ENCODE peak calls at places on chromosomes 16 and 17, in four cellular contexts. Q, X, F and B are unnamed samples.

GRCh38 chr17:2181206-2181983 is 122.2 kb downstream of the SMG6 start:
- DNase-seq in Q (no peak), X (no peak), F (no peak), B (no peak)

GRCh38 chr17:43665387-43666101 is 3.8 kb upstream of the MEOX1 start:
- DNase-seq in Q (no peak), X (no peak), F (peak), B (no peak)

GRCh38 chr16:71287903-71288302 is 1.3 kb downstream of the CMTR2 start:
- DNase-seq in Q (no peak), X (no peak), F (no peak), B (no peak)

GRCh38 chr16:50591800-50592771 is 43.9 kb downstream of the NKD1 start:
- DNase-seq in Q (peak), X (no peak), F (no peak), B (no peak)

GRCh38 chr17:60435244-60436170 is 13.2 kb downstream of the CHCT1 start:
- DNase-seq in Q (peak), X (peak), F (peak), B (peak)

GRCh38 chr16:19138601-19139000 is 24.8 kb downstream of the ITPRIPL2 start:
- DNase-seq in Q (peak), X (no peak), F (no peak), B (peak)

GRCh38 chr16:27402964-27403600 is 1.1 kb downstream of the IL21R start:
- DNase-seq in Q (no peak), X (no peak), F (no peak), B (no peak)

GRCh38 chr16:14452066-14452465 is 178.0 kb downstream of the PARN start:
- DNase-seq in Q (no peak), X (no peak), F (no peak), B (no peak)

GRCh38 chr16:57479422-57480126 is 6.7 kb downstream of the DOK4 start:
- DNase-seq in Q (peak), X (no peak), F (peak), B (peak)

GRCh38 chr17:58710948-58711552 is 18.6 kb downstream of the RAD51C start:
- DNase-seq in Q (peak), X (no peak), F (peak), B (peak)

GRCh38 chr17:1810450-1811103 is 19.1 kb downstream of the SMYD4 start:
- DNase-seq in Q (no peak), X (no peak), F (peak), B (no peak)

GRCh38 chr16:81469710-81470481 is 25.3 kb downstream of the CMIP start:
- DNase-seq in Q (no peak), X (peak), F (no peak), B (no peak)

GRCh38 chr16:80746231-80746630 is 58.2 kb downstream of the CDYL2 start:
- DNase-seq in Q (no peak), X (no peak), F (no peak), B (no peak)

GRCh38 chr16:7404217-7404616 is 71.6 kb downstream of the RBFOX1 start:
- DNase-seq in Q (no peak), X (no peak), F (no peak), B (no peak)

GRCh38 chr16:23391381-23392222 is 61.4 kb downstream of the COG7 start:
- DNase-seq in Q (no peak), X (no peak), F (no peak), B (no peak)

GRCh38 chr17:69060835-69061234 is at the start of gene ABCA9:
- DNase-seq in Q (no peak), X (no peak), F (no peak), B (no peak)

GRCh38 chr17:76948301-76948700 is 80.1 kb downstream of the MGAT5B start:
- DNase-seq in Q (no peak), X (no peak), F (no peak), B (no peak)

GRCh38 chr17:27741361-27741861 is 58.9 kb downstream of the NOS2 start:
- DNase-seq in Q (no peak), X (no peak), F (no peak), B (no peak)

GRCh38 chr17:61619493-61619892 is 28.5 kb upstream of the NACA2 start:
- DNase-seq in Q (no peak), X (no peak), F (no peak), B (no peak)

GRCh38 chr16:56878455-56878854 is 13.4 kb downstream of the SLC12A3 start:
- DNase-seq in Q (no peak), X (no peak), F (no peak), B (no peak)

GRCh38 chr17:58455491-58455890 is 32.7 kb downstream of the HSF5 start:
- DNase-seq in Q (no peak), X (no peak), F (no peak), B (no peak)

GRCh38 chr17:82193520-82194236 is 19.0 kb downstream of the CCDC57 start:
- DNase-seq in Q (peak), X (no peak), F (no peak), B (no peak)

GRCh38 chr17:76540381-76541300 is 797 bp downstream of the PRCD start:
- DNase-seq in Q (peak), X (no peak), F (peak), B (peak)

GRCh38 chr17:68452724-68453290 is 4.5 kb downstream of the WIPI1 start:
- DNase-seq in Q (no peak), X (no peak), F (no peak), B (no peak)

GRCh38 chr17:80559688-80560290 is 15.2 kb downstream of the RPTOR start:
- DNase-seq in Q (no peak), X (no peak), F (no peak), B (no peak)

GRCh38 chr16:78458588-78458987 is 359.1 kb downstream of the WWOX start:
- DNase-seq in Q (no peak), X (no peak), F (peak), B (no peak)

GRCh38 chr17:60641810-60642220 is 35.8 kb upstream of the BCAS3 start:
- DNase-seq in Q (peak), X (no peak), F (peak), B (peak)

GRCh38 chr16:70294385-70295029 is 4.5 kb upstream of the DDX19B start:
- DNase-seq in Q (no peak), X (no peak), F (no peak), B (no peak)

GRCh38 chr17:16135461-16135860 is 79.9 kb downstream of the NCOR1 start:
- DNase-seq in Q (no peak), X (no peak), F (no peak), B (no peak)

GRCh38 chr16:66476328-66477027 is 49.4 kb downstream of the BEAN1 start:
- DNase-seq in Q (peak), X (no peak), F (no peak), B (peak)

GRCh38 chr17:77428901-77429734 is 288.3 kb downstream of the SEC14L1 start:
- DNase-seq in Q (peak), X (no peak), F (no peak), B (no peak)

GRCh38 chr17:77948690-77949114 is 9.8 kb upstream of the TNRC6C start:
- DNase-seq in Q (peak), X (no peak), F (peak), B (peak)

GRCh38 chr17:75517277-75517865 is 1.0 kb downstream of the TSEN54 start:
- DNase-seq in Q (peak), X (no peak), F (no peak), B (no peak)

GRCh38 chr17:75516255-75516618 is at the start of gene TSEN54:
- DNase-seq in Q (peak), X (peak), F (peak), B (peak)

GRCh38 chr17:75515523-75516254 is at the start of gene CASKIN2:
- DNase-seq in Q (peak), X (peak), F (peak), B (peak)

GRCh38 chr17:75518201-75518600 is 1.9 kb downstream of the TSEN54 start:
- DNase-seq in Q (no peak), X (peak), F (no peak), B (no peak)

GRCh38 chr17:75516619-75517276 is 420 bp downstream of the TSEN54 start:
- DNase-seq in Q (no peak), X (no peak), F (no peak), B (peak)
- TF ChIP-seq FOXM1 in Q (no peak), X (no peak), F (no peak), B (no peak)

GRCh38 chr17:520447-521167 is 168.0 kb upstream of the RPH3AL start:
- DNase-seq in Q (peak), X (no peak), F (no peak), B (no peak)
- TF ChIP-seq FOXM1 in Q (no peak), X (no peak), F (no peak), B (no peak)

GRCh38 chr17:7972131-7972785 is 30.2 kb upstream of the GUCY2D start:
- DNase-seq in Q (no peak), X (no peak), F (no peak), B (no peak)
- TF ChIP-seq FOXM1 in Q (no peak), X (no peak), F (no peak), B (no peak)

GRCh38 chr17:41792835-41793748 is 6.6 kb upstream of the JUP start:
- DNase-seq in Q (peak), X (no peak), F (peak), B (no peak)
- TF ChIP-seq FOXM1 in Q (no peak), X (no peak), F (no peak), B (no peak)

GRCh38 chr17:19508327-19508867 is 25.3 kb upstream of the SLC47A1 start:
- DNase-seq in Q (peak), X (no peak), F (no peak), B (peak)
- TF ChIP-seq FOXM1 in Q (no peak), X (no peak), F (no peak), B (no peak)

DNA sequence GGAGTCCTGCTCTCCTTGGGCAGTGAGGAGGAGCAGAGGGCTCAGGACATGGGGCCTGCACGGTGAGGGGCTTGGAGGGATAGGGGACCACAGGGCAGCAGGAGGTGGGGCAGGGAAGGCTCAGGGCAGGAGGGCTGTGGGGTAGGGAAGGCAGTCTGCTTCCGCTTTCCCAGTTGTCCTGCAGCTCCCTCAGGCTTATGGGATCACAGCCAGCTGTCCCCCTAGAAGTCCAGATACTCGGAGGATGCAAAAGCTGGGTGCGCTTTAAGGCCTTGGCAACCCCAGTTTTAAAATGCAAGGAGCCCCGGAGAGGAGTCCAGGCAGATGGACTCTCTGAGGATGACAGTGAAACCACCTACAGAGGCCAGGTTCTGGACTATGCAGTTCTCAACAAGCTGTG is 299.1 kb upstream of the FOXF1 start:
- DNase-seq in Q (no peak), X (no peak), F (no peak), B (no peak)
- TF ChIP-seq FOXM1 in Q (no peak), X (no peak), F (no peak), B (no peak)

DNA sequence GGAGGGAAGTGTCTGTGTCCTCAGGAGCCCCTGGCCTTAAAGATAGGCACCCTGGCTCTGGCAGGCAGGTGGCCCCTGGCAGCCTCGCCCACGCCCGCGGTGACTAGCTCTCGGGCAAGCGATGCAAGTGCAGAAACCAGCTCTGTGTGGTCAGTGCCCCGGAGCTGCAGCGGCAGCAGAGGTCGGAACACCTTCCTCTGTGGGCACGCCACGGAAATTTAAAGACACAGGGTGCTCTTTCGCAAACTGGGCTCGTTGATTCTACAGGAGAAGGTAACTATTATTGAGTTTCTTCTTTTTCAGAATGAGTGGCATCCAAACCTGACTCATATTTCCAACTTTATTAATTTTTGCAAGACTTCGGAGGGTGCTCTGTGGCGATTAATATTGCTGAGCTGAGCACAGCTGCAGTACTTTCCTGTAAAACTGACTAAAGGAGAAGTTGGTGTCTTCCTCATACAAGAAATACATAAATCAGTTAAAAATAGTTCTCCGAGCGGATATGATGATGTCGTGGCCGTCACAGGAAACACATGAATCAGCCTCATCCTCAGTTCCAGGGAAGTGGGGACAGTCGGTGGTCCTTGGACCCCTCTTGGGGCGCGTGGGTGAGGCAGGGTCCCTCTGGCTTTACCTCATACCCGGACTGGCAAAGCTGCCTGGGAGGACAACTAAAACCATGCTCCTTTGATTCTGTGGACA is 120.2 kb downstream of the METRNL start:
- DNase-seq in Q (no peak), X (no peak), F (no peak), B (no peak)
- TF ChIP-seq FOXM1 in Q (no peak), X (no peak), F (no peak), B (no peak)

GRCh38 chr17:50033316-50033715 is 22.6 kb upstream of the ITGA3 start:
- DNase-seq in Q (peak), X (no peak), F (no peak), B (no peak)
- TF ChIP-seq FOXM1 in Q (peak), X (no peak), F (no peak), B (no peak)